ENCODE peak calls at places on chromosomes 4 and X, in eight cellular contexts. P is naive thymus-derived CD8-positive, alpha-beta T cell; J is mucosa of descending colon; A is gastroesophageal sphincter; G is Panc1; K is right lobe of liver; L is left cardiac atrium; B is RWPE2. X is an unnamed sample.

GRCh38 chrX:19034025-19034424 is 50.1 kb upstream of the PHKA2 start:
- ATAC-seq in K (no peak), B (peak), J (no peak), A (no peak), P (no peak), G (no peak), L (no peak), X (no peak)

GRCh38 chr4:141540643-141541042 is 95.7 kb upstream of the IL15 start:
- ATAC-seq in L (no peak), K (no peak), B (peak), G (no peak), A (no peak), J (no peak), P (no peak), X (no peak)

GRCh38 chrX:131441033-131441432 is 102.8 kb upstream of the OR13H1 start:
- ATAC-seq in A (no peak), K (peak), G (no peak), P (no peak), J (no peak), L (no peak), B (no peak), X (no peak)

GRCh38 chr4:152693875-152694274 is 14.1 kb upstream of the TMEM154 start:
- ATAC-seq in L (no peak), G (no peak), B (no peak), A (no peak), J (no peak), P (no peak), K (no peak), X (no peak)

GRCh38 chr4:123619326-123619725 is 222.7 kb downstream of the SPRY1 start:
- ATAC-seq in P (no peak), B (no peak), J (no peak), L (no peak), K (peak), A (no peak), G (no peak), X (no peak)

GRCh38 chr4:170723171-170723570 is 633.4 kb upstream of the AADAT start:
- ATAC-seq in G (no peak), B (no peak), L (no peak), A (no peak), K (no peak), J (no peak), P (no peak), X (no peak)

GRCh38 chr4:147590249-147590920 is 26.8 kb upstream of the TMEM184C start:
- ATAC-seq in K (peak), L (peak), G (no peak), P (no peak), A (no peak), J (no peak), B (peak), X (no peak)

GRCh38 chr4:74529284-74530041 is 84.5 kb downstream of the AREG start:
- ATAC-seq in G (no peak), P (no peak), A (no peak), K (no peak), J (peak), L (peak), B (no peak), X (no peak)

GRCh38 chr4:164949448-164950118 is 27.9 kb downstream of the TRIM61 start:
- ATAC-seq in L (no peak), J (no peak), B (peak), A (no peak), K (no peak), P (no peak), G (no peak), X (no peak)

GRCh38 chr4:99323761-99324160 is 2.6 kb upstream of the ADH1B start:
- ATAC-seq in K (peak), B (no peak), L (peak), G (no peak), A (peak), P (no peak), J (peak), X (no peak)

GRCh38 chrX:53281321-53281822 is at the start of gene IQSEC2:
- ATAC-seq in P (no peak), J (peak), B (peak), G (peak), L (peak), A (peak), K (peak), X (no peak)

GRCh38 chr4:129968778-129969177 is 872.8 kb downstream of the C4orf33 start:
- ATAC-seq in P (no peak), A (no peak), B (no peak), J (no peak), K (no peak), L (no peak), G (no peak), X (no peak)

GRCh38 chr4:169410839-169411770 is 140.3 kb upstream of the SH3RF1 start:
- ATAC-seq in L (peak), K (peak), G (no peak), B (peak), P (peak), A (no peak), J (peak), X (peak)

GRCh38 chrX:134691453-134691852 is 33.2 kb upstream of the PLAC1 start:
- ATAC-seq in A (no peak), G (no peak), L (no peak), B (no peak), J (no peak), P (no peak), K (no peak), X (no peak)

GRCh38 chrX:357693-358471 is 28.8 kb downstream of the PPP2R3B start:
- ATAC-seq in G (no peak), A (no peak), J (peak), L (no peak), K (no peak), P (peak), B (peak), X (peak)

GRCh38 chr4:22850630-22851029 is 157.9 kb downstream of the GBA3 start:
- ATAC-seq in J (peak), P (no peak), K (no peak), B (no peak), L (no peak), G (no peak), A (no peak), X (no peak)

GRCh38 chr4:89954906-89955305 is 60.3 kb downstream of the MMRN1 start:
- ATAC-seq in J (no peak), B (no peak), L (no peak), G (no peak), K (no peak), P (no peak), A (no peak), X (no peak)

GRCh38 chr4:170772429-170772828 is 682.7 kb upstream of the AADAT start:
- ATAC-seq in J (no peak), P (no peak), B (no peak), A (no peak), K (no peak), L (no peak), G (no peak), X (no peak)

GRCh38 chr4:42767669-42768068 is 110.8 kb upstream of the ATP8A1 start:
- ATAC-seq in L (no peak), B (no peak), P (no peak), A (no peak), K (no peak), J (no peak), G (no peak), X (no peak)

GRCh38 chrX:112645774-112646173 is 34.0 kb downstream of the LHFPL1 start:
- ATAC-seq in J (no peak), K (no peak), A (no peak), P (no peak), L (no peak), B (no peak), G (no peak), X (peak)

X was measured in activated T-helper 17 cell treated with anti-CD3 and anti-CD28 coated beads, Interleukin-2, amount 50 U/mL, for 72 hours.